ENCODE peak calls at places on chromosome 17, in seven cellular contexts. H is AG10803, S is PC-9, N is IMR-90, W is cardiac muscle cell, T is fibroblast of pulmonary artery, J is BJ. V is an unnamed sample.

GRCh38 chr17:44400226-44400847 is 10.9 kb upstream of the ITGA2B start:
- DNase-seq in N (peak; percentile 41), H (peak; percentile 26), S (no peak), W (peak; percentile 47), J (no peak), T (peak; percentile 45), V (peak; percentile 32)

GRCh38 chr17:26963163-26963503 is 330.8 kb upstream of the WSB1 start:
- DNase-seq in S (no peak), T (no peak), N (no peak), J (no peak), W (no peak), H (no peak), V (no peak)

GRCh38 chr17:64632193-64632592 is 29.9 kb downstream of the SMURF2 start:
- DNase-seq in H (no peak), S (no peak), N (no peak), W (no peak), T (no peak), J (no peak), V (no peak)

GRCh38 chr17:47705536-47706481 is 11.8 kb downstream of the TBKBP1 start:
- DNase-seq in H (no peak), W (no peak), N (no peak), T (no peak), S (no peak), J (no peak), V (no peak)

GRCh38 chr17:4665027-4665426 is 23.5 kb upstream of the ALOX15 start:
- DNase-seq in W (no peak), N (no peak), T (no peak), S (no peak), H (no peak), J (no peak), V (no peak)

GRCh38 chr17:37019117-37019744 is 70.5 kb downstream of the AATF start:
- DNase-seq in H (no peak), T (no peak), N (no peak), S (no peak), J (no peak), W (no peak), V (no peak)

GRCh38 chr17:66711936-66712335 is 123.0 kb upstream of the CACNG5 start:
- DNase-seq in W (no peak), H (peak; percentile 7), N (no peak), J (no peak), T (no peak), S (no peak), V (no peak)

GRCh38 chr17:63399316-63399715 is 46.8 kb downstream of the CYB561 start:
- DNase-seq in N (peak; percentile 70), J (peak; percentile 41), T (peak; percentile 65), W (peak; percentile 66), H (peak; percentile 84), S (no peak), V (peak; percentile 33)

GRCh38 chr17:33838281-33838680 is 416.8 kb upstream of the CCL2 start:
- DNase-seq in H (no peak), S (no peak), N (no peak), W (no peak), T (no peak), J (no peak), V (no peak)

DNA sequence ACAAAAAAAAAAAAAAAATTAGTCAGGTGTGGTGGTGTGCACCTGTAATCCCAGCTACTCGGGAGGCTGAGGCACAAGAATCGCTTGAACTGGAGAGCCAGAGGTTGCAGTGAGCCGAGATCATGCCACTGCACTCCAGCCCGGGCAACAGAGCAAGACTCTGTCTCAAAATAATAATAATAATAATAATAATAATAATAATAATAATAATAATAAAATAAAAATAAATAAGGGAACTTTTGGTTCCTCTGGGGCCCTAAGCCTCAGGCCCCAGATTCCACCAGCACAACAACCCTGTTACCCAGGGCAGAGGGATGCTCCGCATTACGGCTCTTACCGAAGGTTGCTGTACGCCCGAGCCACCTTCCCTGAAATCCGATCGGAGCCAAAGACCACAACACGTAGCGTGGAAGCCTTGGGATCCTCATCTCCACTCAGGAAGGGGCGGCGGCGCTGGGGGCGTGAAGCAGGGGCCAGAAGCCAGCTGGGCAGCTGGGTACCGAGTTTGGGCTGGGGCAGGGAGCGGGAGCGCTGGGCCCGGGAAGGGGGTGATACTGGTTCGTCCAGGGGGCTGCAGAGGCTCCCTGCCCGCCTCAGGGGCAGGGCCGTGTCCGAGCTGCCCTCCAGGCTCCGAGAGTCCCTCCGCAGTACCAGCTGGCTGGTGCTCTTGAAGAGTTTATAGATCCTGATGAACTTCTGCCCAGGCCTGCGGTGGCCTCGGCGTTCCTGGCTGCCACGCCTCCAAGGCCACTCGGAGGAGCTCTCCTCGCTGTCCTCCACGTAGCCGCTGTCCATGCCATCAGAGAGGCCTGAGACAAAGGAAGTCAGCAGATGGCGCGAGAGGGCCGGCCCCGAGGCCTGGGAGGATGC is 20.6 kb upstream of the PIK3R6 start:
- DNase-seq in J (no peak), H (peak; percentile 28), N (no peak), S (peak; percentile 58), T (peak; percentile 31), W (peak; percentile 60), V (peak; percentile 1)
- TF ChIP-seq CTCF in J (peak; percentile 62), H (peak; percentile 49), N (no peak), S (no peak), T (peak; percentile 38), W (peak; percentile 58), V (peak; percentile 30)

GRCh38 chr17:16086957-16087356 is 87.3 kb downstream of the TTC19 start:
- DNase-seq in T (no peak), J (no peak), N (no peak), S (no peak), W (no peak), H (no peak), V (no peak)
- TF ChIP-seq CTCF in T (no peak), J (no peak), N (no peak), S (no peak), W (no peak), H (no peak), V (no peak)

GRCh38 chr17:81558941-81559806 is 7.0 kb upstream of the FAAP100 start:
- DNase-seq in W (no peak), J (no peak), T (peak; percentile 20), H (no peak), N (no peak), S (no peak), V (no peak)
- TF ChIP-seq CTCF in W (peak; percentile 36), J (peak; percentile 30), T (peak; percentile 15), H (peak; percentile 16), N (peak; percentile 9), S (no peak), V (peak; percentile 59)

DNA sequence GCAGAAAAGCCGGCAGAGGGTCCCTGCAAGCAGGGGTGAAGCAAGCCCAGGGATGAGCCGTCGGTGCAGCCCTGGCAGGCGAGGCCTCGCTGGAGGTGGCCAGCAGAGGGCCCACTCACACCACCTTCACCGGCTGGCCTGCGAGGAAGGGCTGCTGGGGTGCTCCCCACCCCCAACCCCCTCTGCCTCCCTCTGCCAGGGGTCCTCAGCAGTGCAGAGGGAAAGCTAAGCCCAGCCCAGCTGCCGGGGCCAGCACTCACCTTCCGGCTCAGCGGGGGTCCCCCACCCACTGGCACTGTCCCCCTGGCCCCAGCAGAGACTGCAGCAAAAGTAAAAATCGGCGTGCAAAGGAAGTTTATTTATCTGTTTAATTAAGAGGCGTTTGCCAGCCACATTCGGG is 113.4 kb downstream of the ENGASE start:
- DNase-seq in W (peak; percentile 6), J (no peak), N (no peak), H (no peak), S (peak; percentile 22), T (no peak), V (no peak)
- TF ChIP-seq CTCF in W (peak; percentile 53), J (peak; percentile 56), N (peak; percentile 45), H (peak; percentile 42), S (peak; percentile 60), T (peak; percentile 39), V (peak; percentile 83)

DNA sequence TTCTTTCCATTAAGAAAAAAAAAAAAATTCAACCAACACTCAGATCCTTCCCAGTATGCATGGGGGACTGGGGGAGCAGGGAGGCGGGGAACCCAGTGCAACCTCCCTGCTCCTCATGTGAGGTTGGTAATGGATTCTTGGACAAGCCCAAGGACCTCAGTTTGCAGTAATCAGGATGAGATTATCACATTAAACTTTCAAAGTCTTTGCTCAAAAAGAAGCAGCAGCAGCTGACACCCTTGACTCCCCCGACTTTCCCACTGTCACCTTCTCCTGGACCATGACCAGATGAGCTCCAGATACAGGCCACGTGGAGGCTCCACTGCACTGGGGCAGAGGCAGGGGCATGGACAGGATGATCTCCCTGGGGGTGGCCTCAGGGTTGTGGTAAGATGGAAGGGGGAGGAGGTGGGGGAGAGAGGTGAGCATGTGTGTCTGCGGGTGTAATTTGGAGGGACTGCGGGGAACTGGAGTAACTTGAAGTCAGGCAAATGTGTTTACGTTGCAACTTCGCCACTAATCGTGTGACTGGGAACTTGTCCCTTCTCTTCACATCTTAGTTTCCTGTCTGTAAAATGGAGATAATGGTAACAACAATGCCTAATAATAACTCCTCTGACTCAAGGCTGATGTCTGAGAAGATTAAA is 19.8 kb downstream of the ZNF385C start:
- DNase-seq in N (no peak), H (no peak), S (no peak), W (no peak), J (no peak), T (no peak), V (no peak)
- TF ChIP-seq CTCF in N (no peak), H (no peak), S (no peak), W (no peak), J (no peak), T (no peak), V (no peak)

GRCh38 chr17:69723316-69723715 is 308.8 kb downstream of the MAP2K6 start:
- DNase-seq in W (no peak), T (no peak), J (no peak), H (no peak), N (no peak), S (no peak), V (no peak)

GRCh38 chr17:69722518-69722917 is 308.0 kb downstream of the MAP2K6 start:
- DNase-seq in T (no peak), W (no peak), J (no peak), S (no peak), H (peak; percentile 32), N (no peak), V (no peak)

GRCh38 chr17:69725125-69725524 is 310.6 kb downstream of the MAP2K6 start:
- DNase-seq in T (no peak), S (no peak), H (no peak), J (no peak), N (no peak), W (no peak), V (no peak)

GRCh38 chr17:69724236-69724635 is 309.7 kb downstream of the MAP2K6 start:
- DNase-seq in H (no peak), S (no peak), J (no peak), W (no peak), N (peak; percentile 30), T (no peak), V (no peak)

DNA sequence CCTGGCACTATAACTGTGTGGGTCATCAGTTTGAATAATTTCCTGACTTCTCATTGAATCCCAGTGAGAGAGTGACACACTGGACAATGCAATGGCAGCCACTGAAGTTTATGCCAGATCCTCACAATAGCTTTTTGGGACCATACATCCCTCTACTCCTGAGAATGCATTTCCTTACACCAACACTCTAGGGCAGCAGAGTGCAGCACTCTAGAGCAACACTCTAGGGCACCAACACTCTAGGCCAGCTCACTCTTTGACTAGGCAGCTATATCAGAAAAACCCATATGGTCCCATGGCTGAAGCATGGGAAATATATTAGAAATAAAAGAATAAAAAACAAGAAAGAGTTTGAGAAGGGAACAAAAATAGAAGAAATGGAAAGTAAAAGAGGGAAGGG is 309.2 kb downstream of the MAP2K6 start:
- DNase-seq in W (peak; percentile 20), S (no peak), N (no peak), J (no peak), H (no peak), T (peak; percentile 21), V (no peak)
- TF ChIP-seq CTCF in W (peak; percentile 15), S (peak; percentile 30), N (peak; percentile 17), J (no peak), H (no peak), T (peak; percentile 22), V (peak; percentile 36)